ENCODE peak calls at places on chromosomes 1 and 21, in four cellular contexts. Q is HL-60, P is body of pancreas, Z is neural progenitor cell. O is an unnamed sample.

GRCh38 chr1:51189421-51190073 is 46.5 kb upstream of the RNF11 start:
- DNase-seq in Q (peak; percentile 24), P (peak; percentile 48), Z (peak; percentile 66), O (no peak)

GRCh38 chr21:26447932-26448331 is 125.2 kb downstream of the CYYR1 start:
- DNase-seq in Q (no peak), Z (no peak), P (no peak), O (no peak)

GRCh38 chr1:220918285-220918951 is 39.2 kb downstream of the HLX start:
- DNase-seq in Z (no peak), P (no peak), Q (no peak), O (no peak)

GRCh38 chr1:86201321-86201720 is 44.7 kb upstream of the COL24A1 start:
- DNase-seq in P (no peak), Z (no peak), Q (no peak), O (no peak)

GRCh38 chr21:14591882-14592281 is 45.8 kb upstream of the SAMSN1 start:
- DNase-seq in P (peak; percentile 31), Q (peak; percentile 38), Z (no peak), O (no peak)

GRCh38 chr21:36647279-36648093 is 51.4 kb upstream of the SIM2 start:
- DNase-seq in Q (no peak), P (no peak), Z (peak; percentile 45), O (no peak)

GRCh38 chr1:184825571-184825970 is 70.9 kb upstream of the EDEM3 start:
- DNase-seq in Z (no peak), P (no peak), Q (peak; percentile 30), O (no peak)

GRCh38 chr1:227257964-227258363 is 60.3 kb downstream of the CDC42BPA start:
- DNase-seq in P (no peak), Q (no peak), Z (peak; percentile 15), O (no peak)

GRCh38 chr1:2382621-2383361 is 8.6 kb downstream of the MORN1 start:
- DNase-seq in P (peak; percentile 60), Z (peak; percentile 71), Q (no peak), O (no peak)

GRCh38 chr1:160058087-160058486 is 11.9 kb downstream of the KCNJ10 start:
- DNase-seq in P (no peak), Z (no peak), Q (no peak), O (no peak)

GRCh38 chr1:180778782-180779398 is 133.8 kb upstream of the KIAA1614 start:
- DNase-seq in Z (peak; percentile 7), P (peak; percentile 33), Q (no peak), O (no peak)

GRCh38 chr1:225517697-225518096 is 89.9 kb upstream of the LBR start:
- DNase-seq in Q (no peak), Z (no peak), P (no peak), O (no peak)

GRCh38 chr21:38400195-38400695 is 98.0 kb downstream of the ERG start:
- DNase-seq in Q (no peak), P (no peak), Z (peak; percentile 76), O (no peak)

GRCh38 chr1:24535021-24535424 is 20.9 kb upstream of the NCMAP start:
- DNase-seq in P (no peak), Q (no peak), Z (no peak), O (no peak)

GRCh38 chr1:76040327-76040868 is 34.1 kb upstream of the ST6GALNAC3 start:
- DNase-seq in Q (no peak), Z (peak; percentile 53), P (no peak), O (no peak)

GRCh38 chr1:116763787-116764465 is 9.7 kb downstream of the CD2 start:
- DNase-seq in Z (peak; percentile 53), Q (no peak), P (peak; percentile 71), O (no peak)

GRCh38 chr1:95145493-95145892 is 28.3 kb downstream of the TLCD4 start:
- DNase-seq in Q (no peak), P (no peak), Z (no peak), O (no peak)

GRCh38 chr1:201712387-201713092 is 116.4 kb upstream of the IPO9 start:
- DNase-seq in Q (no peak), Z (no peak), P (no peak), O (no peak)
- H3K27ac ChIP-seq in Q (no peak overlapping the region), Z (no peak overlapping the region), P (peak overlapping the region; percentile 90), O (peak overlapping the region; percentile 99)

DNA sequence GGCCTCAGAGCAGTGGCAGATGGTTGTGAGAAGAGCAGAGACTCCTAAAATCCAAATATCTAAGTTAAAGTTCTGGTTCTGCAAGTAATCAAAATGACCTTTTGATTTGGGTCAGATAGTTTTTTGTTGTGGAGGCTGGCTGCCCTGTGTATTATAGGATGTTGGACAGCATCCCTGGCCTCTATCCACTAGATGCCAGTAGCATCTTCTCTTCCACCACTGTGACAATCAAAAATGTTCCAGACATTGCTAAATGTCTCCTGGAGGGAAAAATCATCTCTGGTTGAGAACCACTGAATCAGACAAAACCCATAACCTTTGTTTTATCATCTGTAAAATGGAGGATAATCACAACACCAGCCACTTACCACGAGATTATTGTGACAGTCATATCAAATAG is 5.9 kb upstream of the DPT start:
- DNase-seq in Z (no peak), Q (no peak), P (no peak), O (no peak)
- TF ChIP-seq CTCF in Z (no peak), Q (no peak), P (no peak), O (peak; percentile 58)

GRCh38 chr1:151840421-151840820 is 801 bp upstream of the C2CD4D start:
- DNase-seq in Q (no peak), Z (no peak), P (no peak), O (no peak)
- H3K27me3 ChIP-seq in Q (peaks cover 31% of the 10 kb centered on the region), Z (peaks cover 55% of the 10 kb centered on the region), P (no peaks in the 10 kb centered on the region), O (peaks cover 5% of the 10 kb centered on the region)

DNA sequence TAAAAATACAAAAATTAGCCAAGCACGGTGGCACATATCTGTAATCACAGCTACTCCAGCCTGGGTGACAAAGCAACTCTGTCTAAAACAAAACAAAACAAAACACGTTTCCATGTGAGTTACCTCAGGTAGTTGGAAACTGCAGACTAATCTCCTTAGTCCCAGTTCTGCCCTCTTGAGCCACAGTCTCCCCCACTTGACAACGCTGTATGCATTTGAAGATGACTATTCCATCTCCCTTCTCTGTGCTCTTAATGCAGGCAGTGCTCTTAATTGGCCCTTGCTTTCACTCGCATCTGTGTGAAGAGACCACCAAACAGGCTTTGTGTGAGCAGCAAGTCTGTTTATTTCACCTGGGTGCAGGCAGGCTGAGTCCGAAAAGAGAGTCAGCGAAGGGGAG is 19.6 kb upstream of the DHCR24 start:
- DNase-seq in P (no peak), Z (no peak), Q (no peak), O (no peak)
- H3K27ac ChIP-seq in P (no peak overlapping the region), Z (no peak overlapping the region), Q (no peak overlapping the region), O (no peak overlapping the region)

GRCh38 chr1:28036431-28036830 is 52.0 kb downstream of the EYA3 start:
- DNase-seq in Z (no peak), P (no peak), Q (no peak), O (no peak)
- TF ChIP-seq CTCF in Z (peak; percentile 13), P (no peak), Q (no peak), O (no peak)

DNA sequence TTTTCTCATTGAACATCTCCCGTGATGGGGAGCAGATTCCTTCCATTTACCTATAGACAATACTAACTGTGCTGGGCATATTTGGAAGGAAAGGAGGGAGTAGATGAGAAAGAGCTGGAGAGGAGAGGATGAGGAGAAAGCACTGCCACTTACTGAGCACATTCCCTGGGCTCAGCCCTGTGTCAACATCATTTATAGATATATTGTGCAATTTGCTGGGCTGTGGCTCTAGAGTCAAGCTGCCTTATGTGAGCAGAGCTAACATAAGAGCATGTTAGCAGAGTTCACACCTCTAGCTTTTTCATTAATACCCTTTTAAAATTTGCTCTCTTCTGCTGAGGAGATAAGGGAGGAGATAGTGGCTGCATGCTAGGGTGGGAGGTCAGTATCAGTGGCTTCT is 22.3 kb upstream of the CD53 start:
- DNase-seq in Z (no peak), P (no peak), Q (no peak), O (no peak)
- H3K27me3 ChIP-seq in Z (peaks cover 8% of the 10 kb centered on the region), P (no peaks in the 10 kb centered on the region), Q (no peaks in the 10 kb centered on the region), O (no peaks in the 10 kb centered on the region)

GRCh38 chr1:192830596-192831241 is 21.9 kb downstream of the RGS2 start:
- DNase-seq in Z (no peak), P (no peak), Q (no peak), O (no peak)

GRCh38 chr1:192831706-192832355 is 23.0 kb downstream of the RGS2 start:
- DNase-seq in P (no peak), Z (no peak), Q (no peak), O (no peak)

GRCh38 chr1:192824511-192824910 is 15.7 kb downstream of the RGS2 start:
- DNase-seq in P (no peak), Q (no peak), Z (no peak), O (no peak)

GRCh38 chr1:192832492-192832891 is 23.7 kb downstream of the RGS2 start:
- DNase-seq in P (no peak), Z (no peak), Q (no peak), O (no peak)

DNA sequence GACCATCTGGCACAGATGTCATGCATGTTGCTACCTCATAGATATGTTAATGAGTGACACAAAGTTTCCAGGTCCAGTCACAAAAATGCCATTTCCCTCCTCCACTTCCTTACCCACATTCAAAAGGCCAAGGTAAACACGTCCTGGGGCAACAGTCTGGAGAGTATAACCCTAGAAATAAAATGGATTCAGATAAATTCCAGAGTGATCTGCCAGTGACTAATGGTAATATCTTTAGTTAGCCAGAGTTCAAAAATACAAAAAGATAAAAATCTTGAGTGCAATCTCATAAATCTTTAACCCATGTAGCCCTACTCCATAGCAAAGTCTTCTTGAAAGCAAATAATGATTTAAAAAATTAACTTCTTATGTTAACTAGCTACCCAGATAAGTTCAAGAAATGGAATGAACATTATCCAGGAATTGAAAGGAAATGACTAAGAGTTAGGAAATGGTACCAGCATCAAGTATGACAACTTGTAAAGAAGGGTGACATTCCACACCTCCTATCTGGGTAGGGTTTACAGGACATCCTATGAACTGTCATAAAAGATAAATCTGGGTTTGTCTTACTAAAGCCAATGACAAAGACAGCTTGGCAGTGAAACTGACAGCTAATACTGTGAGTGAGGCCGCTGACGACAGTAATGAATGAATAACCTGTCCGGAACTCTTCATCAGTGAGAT is 18.1 kb downstream of the RGS2 start:
- DNase-seq in Q (no peak), Z (no peak), P (no peak), O (no peak)
- H3K27ac ChIP-seq in Q (no peak overlapping the region), Z (no peak overlapping the region), P (no peak overlapping the region), O (no peak overlapping the region)

DNA sequence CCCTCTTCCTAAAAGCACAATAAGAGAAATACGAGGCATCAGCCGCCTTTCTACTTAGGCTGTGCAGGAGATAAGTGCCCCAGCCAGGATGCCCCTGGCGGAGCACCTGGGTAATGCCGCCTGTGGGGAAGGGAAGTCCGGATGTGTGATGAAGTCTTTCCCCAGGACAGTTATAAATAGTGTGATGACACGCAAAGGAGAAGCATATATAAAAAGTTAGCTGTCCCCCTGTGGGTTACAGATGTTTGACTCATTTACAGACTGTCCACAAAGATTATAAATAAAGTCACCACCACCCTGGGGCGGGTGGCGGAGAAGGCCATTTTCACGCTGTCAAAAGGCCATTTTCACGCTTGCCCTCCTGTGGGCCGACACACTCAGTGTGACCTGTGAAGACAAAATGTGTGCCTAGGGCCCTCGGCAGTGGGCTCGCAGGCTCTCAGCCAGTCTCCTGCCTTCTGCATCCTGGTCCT is 6.3 kb downstream of the KCNN3 start:
- DNase-seq in P (peak; percentile 52), Z (peak; percentile 73), Q (peak; percentile 62), O (no peak)
- TF ChIP-seq CTCF in P (peak; percentile 47), Z (peak; percentile 78), Q (peak; percentile 83), O (no peak)

GRCh38 chr1:915295-916172 is 8.2 kb upstream of the SAMD11 start:
- DNase-seq in Z (no peak), P (peak; percentile 1), Q (no peak), O (no peak)

GRCh38 chr1:914253-914890 is 9.4 kb upstream of the SAMD11 start:
- DNase-seq in Z (no peak), Q (no peak), P (peak; percentile 3), O (no peak)

GRCh38 chr1:913491-914252 is 10.1 kb upstream of the SAMD11 start:
- DNase-seq in Q (no peak), Z (no peak), P (peak; percentile 5), O (peak; percentile 29)

GRCh38 chr1:916173-917075 is 7.3 kb upstream of the SAMD11 start:
- DNase-seq in Q (no peak), P (peak; percentile 68), Z (no peak), O (no peak)

GRCh38 chr1:914891-915280 is 8.8 kb upstream of the SAMD11 start:
- DNase-seq in P (peak; percentile 2), Q (no peak), Z (no peak), O (no peak)
- H3K27me3 ChIP-seq in P (peaks cover 5% of the 10 kb centered on the region), Q (no peaks in the 10 kb centered on the region), Z (peaks cover 96% of the 10 kb centered on the region), O (peaks cover 19% of the 10 kb centered on the region)